ENCODE peak calls at places on chromosomes 7 and 10, in four cellular contexts. H is activated naive CD4-positive, alpha-beta T cell treated with anti-CD3 and anti-CD28 coated beads for 36 hours; T is NCI-H2171 treated with DMSO at 0.1 percent for 48 hours; V is GM04503. I is an unnamed sample.

GRCh38 chr10:43195557-43195956 is 57.3 kb downstream of the CSGALNACT2 start:
- DNase-seq in H (no peak), T (no peak), V (no peak), I (no peak)

GRCh38 chr7:21299766-21300165 is 128.1 kb upstream of the SP4 start:
- DNase-seq in T (no peak), H (no peak), V (no peak), I (no peak)

GRCh38 chr10:89092981-89093380 is 102.4 kb downstream of the FAS start:
- DNase-seq in T (no peak), H (no peak), V (no peak), I (no peak)

GRCh38 chr7:101537205-101537604 is 91.9 kb downstream of the MYL10 start:
- DNase-seq in T (no peak), H (no peak), V (no peak), I (peak; percentile 55)

GRCh38 chr10:80163741-80164341 is 31.3 kb downstream of the PLAC9 start:
- DNase-seq in V (no peak), T (no peak), H (no peak), I (peak; percentile 92)

GRCh38 chr10:72097448-72098300 is 9.3 kb upstream of the SPOCK2 start:
- DNase-seq in T (no peak), V (peak; percentile 51), H (no peak), I (peak; percentile 67)

GRCh38 chr10:80320377-80320776 is 30.9 kb upstream of the MAT1A start:
- DNase-seq in V (no peak), T (no peak), H (no peak), I (no peak)

GRCh38 chr7:18420758-18421157 is 74.8 kb upstream of the HDAC9 start:
- DNase-seq in T (peak; percentile 68), H (no peak), V (no peak), I (peak; percentile 74)

GRCh38 chr7:158271646-158272045 is 316.0 kb downstream of the PTPRN2 start:
- DNase-seq in H (no peak), T (no peak), V (no peak), I (no peak)

GRCh38 chr7:128886391-128887168 is 23.9 kb downstream of the ATP6V1F start:
- DNase-seq in T (peak; percentile 3), H (no peak), V (no peak), I (no peak)

GRCh38 chr7:92446869-92447238 is 428 bp upstream of the GATAD1 start:
- DNase-seq in T (no peak), V (no peak), H (no peak), I (no peak)

GRCh38 chr7:100894860-100895700 is 608 bp downstream of the ACHE start:
- DNase-seq in V (no peak), T (peak; percentile 34), H (peak; percentile 47), I (no peak)

GRCh38 chr7:27424231-27424630 is 181.6 kb downstream of the EVX1 start:
- DNase-seq in T (no peak), H (no peak), V (no peak), I (no peak)

GRCh38 chr10:89279449-89279869 is 22.4 kb upstream of the IFIT2 start:
- DNase-seq in T (no peak), V (no peak), H (no peak), I (no peak)

GRCh38 chr7:23894891-23895569 is 185.0 kb downstream of the STK31 start:
- DNase-seq in H (no peak), V (no peak), T (no peak), I (no peak)

I was measured in foreskin fibroblast.